ENCODE peak calls at places on chromosome 19, in five cellular contexts. One of them, this sample, is unnamed. For H3K4me1 and H3K36me3, the result is how much of the 10 kb centered on the place peaks cover.

GRCh38 chr19:51272183-51272817 is 21.4 kb downstream of the SIGLECL1 start:
- DNase-seq in ovary: no peak
- DNase-seq in psoas muscle: no peak
- DNase-seq in heart right ventricle: no peak
- DNase-seq in adrenal gland: no peak
- DNase-seq in this sample: no peak

GRCh38 chr19:49085868-49086232 is 599 bp downstream of the SNRNP70 start:
- DNase-seq in ovary: no peak
- DNase-seq in psoas muscle: no peak
- DNase-seq in heart right ventricle: no peak
- DNase-seq in adrenal gland: no peak
- DNase-seq in this sample: no peak

GRCh38 chr19:55116232-55117062 is 990 bp downstream of the PPP1R12C start:
- DNase-seq in ovary: peak
- DNase-seq in psoas muscle: peak
- DNase-seq in heart right ventricle: peak
- DNase-seq in adrenal gland: peak
- DNase-seq in this sample: peak

GRCh38 chr19:14081797-14082674 is 3.5 kb downstream of the C19orf67 start:
- DNase-seq in ovary: no peak
- DNase-seq in psoas muscle: peak
- DNase-seq in heart right ventricle: peak
- DNase-seq in adrenal gland: no peak
- DNase-seq in this sample: no peak

GRCh38 chr19:44005968-44006367 is 3.2 kb downstream of the ZNF230 start:
- DNase-seq in ovary: no peak
- DNase-seq in psoas muscle: no peak
- DNase-seq in heart right ventricle: no peak
- DNase-seq in adrenal gland: no peak
- DNase-seq in this sample: no peak

GRCh38 chr19:41588497-41589209 is 12.7 kb downstream of the CEACAM21 start:
- DNase-seq in ovary: no peak
- DNase-seq in psoas muscle: no peak
- DNase-seq in heart right ventricle: no peak
- DNase-seq in adrenal gland: no peak
- DNase-seq in this sample: no peak

GRCh38 chr19:41373993-41374392 is 2.3 kb upstream of the TMEM91 start:
- DNase-seq in ovary: peak
- DNase-seq in psoas muscle: peak
- DNase-seq in heart right ventricle: peak
- DNase-seq in adrenal gland: peak
- DNase-seq in this sample: peak

GRCh38 chr19:51811344-51811743 is 16.4 kb downstream of the FPR3 start:
- DNase-seq in ovary: no peak
- DNase-seq in psoas muscle: peak
- DNase-seq in heart right ventricle: no peak
- DNase-seq in adrenal gland: peak
- DNase-seq in this sample: peak

GRCh38 chr19:958967-959685 is 25.0 kb upstream of the WDR18 start:
- DNase-seq in ovary: no peak
- DNase-seq in psoas muscle: no peak
- DNase-seq in heart right ventricle: no peak
- DNase-seq in adrenal gland: no peak
- DNase-seq in this sample: no peak

GRCh38 chr19:49567722-49568454 is 12.5 kb downstream of the NOSIP start:
- DNase-seq in ovary: no peak
- DNase-seq in psoas muscle: no peak
- DNase-seq in heart right ventricle: no peak
- DNase-seq in adrenal gland: no peak
- DNase-seq in this sample: no peak

GRCh38 chr19:6527893-6528543 is 2.8 kb upstream of the TNFSF9 start:
- DNase-seq in ovary: no peak
- DNase-seq in psoas muscle: no peak
- DNase-seq in heart right ventricle: no peak
- DNase-seq in adrenal gland: no peak
- DNase-seq in this sample: no peak

GRCh38 chr19:55285225-55285890 is 1.6 kb downstream of the BRSK1 start:
- DNase-seq in ovary: no peak
- DNase-seq in psoas muscle: no peak
- DNase-seq in heart right ventricle: no peak
- DNase-seq in adrenal gland: no peak
- DNase-seq in this sample: no peak

GRCh38 chr19:54558339-54558738 is 15.3 kb upstream of the LILRA2 start:
- DNase-seq in ovary: no peak
- DNase-seq in psoas muscle: no peak
- DNase-seq in heart right ventricle: no peak
- DNase-seq in adrenal gland: no peak
- DNase-seq in this sample: no peak

GRCh38 chr19:1206063-1206732 is 620 bp downstream of the STK11 start:
- DNase-seq in ovary: peak
- DNase-seq in psoas muscle: peak
- DNase-seq in heart right ventricle: no peak
- DNase-seq in adrenal gland: no peak
- DNase-seq in this sample: no peak

GRCh38 chr19:49929121-49929610 is at the start of the genes ATF5 and NUP62:
- DNase-seq in ovary: peak
- DNase-seq in psoas muscle: peak
- DNase-seq in heart right ventricle: peak
- DNase-seq in adrenal gland: peak
- DNase-seq in this sample: peak

GRCh38 chr19:49640113-49640898 is at the start of gene RRAS:
- DNase-seq in ovary: peak
- DNase-seq in psoas muscle: peak
- DNase-seq in heart right ventricle: peak
- DNase-seq in adrenal gland: peak
- DNase-seq in this sample: peak

GRCh38 chr19:48591021-48591420 is 15.5 kb upstream of the SPACA4 start:
- DNase-seq in ovary: no peak
- DNase-seq in psoas muscle: no peak
- DNase-seq in heart right ventricle: no peak
- DNase-seq in adrenal gland: no peak
- DNase-seq in this sample: no peak

GRCh38 chr19:53659292-53659691 is 27.5 kb downstream of the DPRX start:
- DNase-seq in ovary: no peak
- DNase-seq in psoas muscle: no peak
- DNase-seq in heart right ventricle: no peak
- DNase-seq in adrenal gland: no peak
- DNase-seq in this sample: no peak

GRCh38 chr19:35868172-35868822 is at the start of gene APLP1:
- DNase-seq in ovary: peak
- DNase-seq in psoas muscle: peak
- DNase-seq in heart right ventricle: peak
- DNase-seq in adrenal gland: peak
- DNase-seq in this sample: peak

GRCh38 chr19:49856574-49857021 is 5.6 kb downstream of the PTOV1 start:
- DNase-seq in ovary: peak
- DNase-seq in psoas muscle: peak
- DNase-seq in heart right ventricle: no peak
- DNase-seq in adrenal gland: no peak
- DNase-seq in this sample: no peak

GRCh38 chr19:14091086-14091884 is 734 bp upstream of the SAMD1 start:
- DNase-seq in ovary: no peak
- DNase-seq in psoas muscle: no peak
- DNase-seq in heart right ventricle: no peak
- DNase-seq in adrenal gland: peak
- DNase-seq in this sample: no peak

GRCh38 chr19:35712910-35713845 is 4.6 kb upstream of the KMT2B start:
- DNase-seq in ovary: no peak
- DNase-seq in psoas muscle: no peak
- DNase-seq in heart right ventricle: no peak
- DNase-seq in adrenal gland: no peak
- DNase-seq in this sample: no peak

GRCh38 chr19:4375620-4376228 is 24.6 kb downstream of the SH3GL1 start:
- DNase-seq in ovary: no peak
- DNase-seq in psoas muscle: no peak
- DNase-seq in heart right ventricle: no peak
- DNase-seq in adrenal gland: no peak
- DNase-seq in this sample: peak

GRCh38 chr19:44613295-44614168 is at the start of gene IGSF23:
- DNase-seq in ovary: no peak
- DNase-seq in psoas muscle: no peak
- DNase-seq in heart right ventricle: no peak
- DNase-seq in adrenal gland: no peak
- DNase-seq in this sample: no peak

GRCh38 chr19:35689836-35690235 is 14.5 kb upstream of the ZBTB32 start:
- DNase-seq in ovary: no peak
- DNase-seq in psoas muscle: no peak
- DNase-seq in heart right ventricle: no peak
- DNase-seq in adrenal gland: no peak
- DNase-seq in this sample: no peak

GRCh38 chr19:13986348-13986904 is 19.7 kb downstream of the RFX1 start:
- DNase-seq in ovary: peak
- DNase-seq in psoas muscle: peak
- DNase-seq in heart right ventricle: peak
- DNase-seq in adrenal gland: peak
- DNase-seq in this sample: peak

GRCh38 chr19:5580116-5580515 is 12.4 kb upstream of the TINCR start:
- DNase-seq in ovary: no peak
- DNase-seq in psoas muscle: no peak
- DNase-seq in heart right ventricle: no peak
- DNase-seq in adrenal gland: no peak
- DNase-seq in this sample: no peak

GRCh38 chr19:1295169-1296012 is 9.7 kb downstream of the EFNA2 start:
- DNase-seq in ovary: no peak
- DNase-seq in psoas muscle: no peak
- DNase-seq in heart right ventricle: peak
- DNase-seq in adrenal gland: no peak
- DNase-seq in this sample: no peak

GRCh38 chr19:9597027-9597426 is 12.7 kb upstream of the ZNF121 start:
- DNase-seq in ovary: no peak
- DNase-seq in psoas muscle: no peak
- DNase-seq in heart right ventricle: no peak
- DNase-seq in adrenal gland: no peak
- DNase-seq in this sample: no peak

GRCh38 chr19:43662487-43662886 is 7.5 kb downstream of the PLAUR start:
- DNase-seq in ovary: no peak
- DNase-seq in psoas muscle: no peak
- DNase-seq in heart right ventricle: no peak
- DNase-seq in adrenal gland: no peak
- DNase-seq in this sample: no peak

GRCh38 chr19:54281008-54281728 is at the start of gene LILRB2:
- DNase-seq in ovary: no peak
- DNase-seq in psoas muscle: no peak
- DNase-seq in heart right ventricle: no peak
- DNase-seq in adrenal gland: no peak
- DNase-seq in this sample: no peak

GRCh38 chr19:19606021-19606420 is 12.5 kb downstream of the PBX4 start:
- DNase-seq in ovary: no peak
- DNase-seq in psoas muscle: no peak
- DNase-seq in heart right ventricle: no peak
- DNase-seq in adrenal gland: no peak
- DNase-seq in this sample: no peak

GRCh38 chr19:13011653-13012389 is 16.5 kb downstream of the NFIX start:
- DNase-seq in ovary: peak
- DNase-seq in psoas muscle: peak
- DNase-seq in heart right ventricle: no peak
- DNase-seq in adrenal gland: no peak
- DNase-seq in this sample: no peak

GRCh38 chr19:48900477-48901452 is 653 bp downstream of the NUCB1 start:
- DNase-seq in ovary: peak
- DNase-seq in psoas muscle: peak
- DNase-seq in heart right ventricle: no peak
- DNase-seq in adrenal gland: no peak
- DNase-seq in this sample: no peak

GRCh38 chr19:39156230-39156890 is 30.8 kb downstream of the PAK4 start:
- DNase-seq in ovary: no peak
- DNase-seq in psoas muscle: no peak
- DNase-seq in heart right ventricle: no peak
- DNase-seq in adrenal gland: no peak
- DNase-seq in this sample: no peak

GRCh38 chr19:47093254-47093653 is 20.3 kb downstream of the ZC3H4 start:
- DNase-seq in ovary: no peak
- DNase-seq in psoas muscle: peak
- DNase-seq in heart right ventricle: no peak
- DNase-seq in adrenal gland: no peak
- DNase-seq in this sample: peak

GRCh38 chr19:47096721-47097120 is 16.9 kb downstream of the ZC3H4 start:
- DNase-seq in ovary: no peak
- DNase-seq in psoas muscle: peak
- DNase-seq in heart right ventricle: no peak
- DNase-seq in adrenal gland: no peak
- DNase-seq in this sample: peak

GRCh38 chr19:47093841-47094240 is 19.7 kb downstream of the ZC3H4 start:
- DNase-seq in ovary: no peak
- DNase-seq in psoas muscle: peak
- DNase-seq in heart right ventricle: no peak
- DNase-seq in adrenal gland: no peak
- DNase-seq in this sample: no peak

GRCh38 chr19:47095707-47096704 is 17.6 kb downstream of the ZC3H4 start:
- DNase-seq in ovary: no peak
- DNase-seq in psoas muscle: peak
- DNase-seq in heart right ventricle: peak
- DNase-seq in adrenal gland: no peak
- DNase-seq in this sample: peak

GRCh38 chr19:47094557-47095517 is 18.7 kb downstream of the ZC3H4 start:
- DNase-seq in ovary: no peak
- DNase-seq in psoas muscle: peak
- DNase-seq in heart right ventricle: no peak
- DNase-seq in adrenal gland: no peak
- DNase-seq in this sample: peak
- H3K4me1 ChIP-seq in ovary: under half
- H3K4me1 ChIP-seq in psoas muscle: half or more
- H3K4me1 ChIP-seq in heart right ventricle: half or more
- H3K4me1 ChIP-seq in adrenal gland: under half
- H3K4me1 ChIP-seq in this sample: under half

DNA sequence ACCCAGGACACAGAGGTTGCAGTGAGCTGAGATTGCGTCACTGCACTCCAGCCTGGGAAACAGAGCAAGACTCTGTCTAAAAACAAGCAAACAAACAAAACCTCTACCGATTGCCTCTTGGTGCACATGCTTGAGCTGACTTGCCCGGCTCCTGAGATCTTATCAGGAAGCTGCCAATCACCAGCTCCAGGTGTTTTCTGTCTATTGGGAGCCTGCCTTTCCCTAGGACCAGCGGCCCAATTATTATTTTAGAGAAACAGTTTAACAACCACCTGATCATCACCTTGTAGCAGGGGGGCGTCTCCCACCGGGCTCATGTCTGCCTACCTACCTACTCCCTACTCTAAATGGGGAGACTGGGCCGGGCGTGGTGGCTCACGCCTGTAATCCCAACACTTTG is 10.8 kb downstream of the CLEC4M start:
- DNase-seq in ovary: no peak
- DNase-seq in psoas muscle: no peak
- DNase-seq in heart right ventricle: no peak
- DNase-seq in adrenal gland: no peak
- DNase-seq in this sample: no peak
- H3K36me3 ChIP-seq in ovary: under half
- H3K36me3 ChIP-seq in psoas muscle: under half
- H3K36me3 ChIP-seq in heart right ventricle: under half
- H3K36me3 ChIP-seq in adrenal gland: under half
- H3K36me3 ChIP-seq in this sample: under half

GRCh38 chr19:45881909-45882528 is 3.9 kb downstream of the IRF2BP1 start:
- DNase-seq in ovary: no peak
- DNase-seq in psoas muscle: no peak
- DNase-seq in heart right ventricle: no peak
- DNase-seq in adrenal gland: no peak
- DNase-seq in this sample: no peak
- H3K4me3 ChIP-seq in ovary: no peak
- H3K4me3 ChIP-seq in psoas muscle: peak
- H3K4me3 ChIP-seq in heart right ventricle: no peak
- H3K4me3 ChIP-seq in adrenal gland: no peak
- H3K4me3 ChIP-seq in this sample: no peak

GRCh38 chr19:18469245-18470107 is 31.5 kb upstream of the ISYNA1 start:
- DNase-seq in ovary: peak
- DNase-seq in psoas muscle: peak
- DNase-seq in heart right ventricle: peak
- DNase-seq in adrenal gland: peak
- DNase-seq in this sample: peak
- H3K4me1 ChIP-seq in ovary: under half
- H3K4me1 ChIP-seq in psoas muscle: half or more
- H3K4me1 ChIP-seq in heart right ventricle: half or more
- H3K4me1 ChIP-seq in adrenal gland: half or more
- H3K4me1 ChIP-seq in this sample: half or more